ENCODE peak calls at places on chromosomes 5 and 9, in nine cellular contexts. Z, E, D, N, B, S, G, K and T are unnamed samples.
A peak's percentile ranks its signal among the peaks of the same experiment; 100 is the strongest.

GRCh38 chr9:130461218-130461630 is 16.5 kb downstream of the ASS1 start:
- DNase-seq in D (peak; percentile 48), Z (peak; percentile 67), N (no peak), B (peak; percentile 69), G (no peak), K (peak; percentile 66), S (peak; percentile 90), E (no peak), T (peak; percentile 73)

GRCh38 chr5:123087173-123088030 is 1.6 kb upstream of the PRDM6 start:
- DNase-seq in S (no peak), D (no peak), N (no peak), G (no peak), B (no peak), Z (no peak), E (no peak), K (no peak), T (no peak)

GRCh38 chr5:146805099-146805498 is 73.5 kb downstream of the PPP2R2B start:
- DNase-seq in E (no peak), K (peak; percentile 1), Z (no peak), S (no peak), B (no peak), N (no peak), G (no peak), D (no peak), T (no peak)

GRCh38 chr5:130528474-130528873 is 624.2 kb downstream of the CHSY3 start:
- DNase-seq in Z (no peak), K (peak; percentile 35), S (no peak), E (no peak), D (no peak), N (no peak), B (no peak), G (no peak), T (no peak)

GRCh38 chr9:14314424-14314928 is 535 bp upstream of the NFIB start:
- DNase-seq in G (peak; percentile 3), K (peak; percentile 89), D (peak; percentile 82), Z (peak; percentile 58), B (no peak), E (peak; percentile 19), S (no peak), N (no peak), T (no peak)

GRCh38 chr5:95763941-95764340 is 32.8 kb downstream of the RHOBTB3 start:
- DNase-seq in Z (no peak), B (no peak), N (no peak), S (no peak), E (no peak), K (no peak), D (no peak), G (no peak), T (no peak)

GRCh38 chr5:139733698-139734491 is 61.7 kb upstream of the PSD2 start:
- DNase-seq in B (no peak), Z (peak; percentile 89), N (no peak), G (no peak), E (no peak), D (no peak), K (no peak), S (peak; percentile 51), T (no peak)

GRCh38 chr9:2340046-2340760 is 281.4 kb upstream of the VLDLR start:
- DNase-seq in G (no peak), Z (no peak), N (no peak), K (no peak), E (no peak), D (no peak), S (no peak), B (no peak), T (no peak)

GRCh38 chr9:81552571-81552970 is 136.8 kb downstream of the TLE1 start:
- DNase-seq in B (no peak), S (no peak), D (no peak), Z (no peak), E (no peak), K (no peak), N (no peak), G (no peak), T (no peak)

GRCh38 chr5:177303121-177303924 is at the start of the genes PRELID1 and RAB24:
- DNase-seq in D (peak; percentile 87), Z (peak; percentile 96), B (peak; percentile 88), N (no peak), G (peak; percentile 76), K (peak; percentile 95), S (peak; percentile 90), E (no peak), T (peak; percentile 93)

GRCh38 chr9:93475856-93476255 is 22.5 kb upstream of the FAM120AOS start:
- DNase-seq in K (no peak), E (no peak), G (no peak), Z (no peak), S (no peak), B (no peak), D (no peak), N (no peak), T (no peak)

GRCh38 chr9:98558575-98558974 is 150.2 kb downstream of the GABBR2 start:
- DNase-seq in E (no peak), B (peak; percentile 18), S (no peak), D (no peak), N (no peak), K (no peak), G (no peak), Z (no peak), T (no peak)

GRCh38 chr5:154899107-154899816 is 38.7 kb downstream of the GEMIN5 start:
- DNase-seq in G (no peak), D (no peak), S (no peak), N (no peak), Z (no peak), K (peak; percentile 21), B (no peak), E (no peak), T (no peak)

GRCh38 chr9:37031902-37032301 is 2.2 kb downstream of the PAX5 start:
- DNase-seq in K (no peak), N (no peak), G (no peak), Z (no peak), E (no peak), D (no peak), B (no peak), S (no peak), T (no peak)

GRCh38 chr5:138583984-138584637 is 8.9 kb upstream of the HSPA9 start:
- DNase-seq in K (no peak), Z (no peak), N (no peak), S (no peak), E (no peak), B (no peak), D (no peak), G (no peak), T (no peak)

GRCh38 chr9:128011071-128011817 is 30.5 kb upstream of the EEIG1 start:
- DNase-seq in N (no peak), D (no peak), S (no peak), Z (no peak), G (no peak), B (no peak), K (no peak), E (no peak), T (no peak)

DNA sequence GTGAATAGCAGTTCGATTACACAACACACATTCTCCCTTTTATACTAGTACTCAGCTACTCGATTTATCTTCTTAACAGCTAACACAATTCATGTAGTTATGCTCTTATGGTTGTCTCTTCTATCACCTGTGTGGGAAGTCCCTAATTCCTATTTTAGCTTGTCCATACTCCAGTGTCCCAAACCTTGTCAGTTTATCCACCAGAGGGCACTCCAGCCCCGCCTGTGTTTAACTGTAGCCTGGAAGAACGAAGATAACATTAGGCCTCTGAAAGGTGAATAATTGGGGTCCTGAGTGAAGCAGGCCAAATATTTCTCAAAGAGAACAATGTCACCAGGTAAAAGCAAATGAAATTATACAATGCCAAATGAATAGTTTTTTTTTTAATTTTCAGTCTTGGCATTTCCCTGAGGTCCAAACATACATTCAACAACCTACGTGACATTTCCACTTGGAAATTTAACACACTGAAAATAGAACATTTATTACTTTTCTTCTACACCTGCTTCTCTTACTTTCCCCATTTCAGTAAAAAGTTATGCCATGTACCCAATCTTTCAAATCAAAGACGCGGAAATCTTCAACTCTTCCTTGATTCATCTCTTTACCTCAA is 560.7 kb downstream of the HTR1A start:
- DNase-seq in K (peak; percentile 15), N (no peak), B (no peak), S (peak; percentile 72), E (peak; percentile 6), D (peak; percentile 31), G (peak; percentile 8), Z (peak; percentile 82), T (no peak)
- TF ChIP-seq CTCF in K (peak; percentile 83), N (peak; percentile 35), B (peak; percentile 22), S (peak; percentile 94), E (peak; percentile 61), D (peak; percentile 53), G (peak; percentile 84), Z (peak; percentile 78), T (peak; percentile 91)

DNA sequence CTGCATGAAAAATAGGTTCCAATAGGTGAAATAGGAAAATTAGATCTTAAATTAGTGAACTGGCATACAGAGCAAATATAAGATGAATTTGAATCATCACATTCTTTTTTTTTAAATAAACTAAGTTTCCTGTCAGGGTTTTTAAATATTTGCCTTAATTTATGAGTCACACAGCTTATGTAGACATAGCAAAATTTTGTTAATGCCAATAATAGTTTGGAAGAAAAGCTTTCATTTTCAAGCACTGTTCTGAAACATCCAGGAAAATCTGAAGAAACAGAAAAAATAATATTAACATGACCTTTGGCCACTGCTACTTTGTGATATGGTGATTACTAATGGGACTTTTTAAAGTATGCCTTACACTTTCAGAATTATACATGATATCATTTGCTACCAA is 311.7 kb upstream of the HAPLN1 start:
- DNase-seq in S (no peak), Z (no peak), G (no peak), D (no peak), B (no peak), N (no peak), E (no peak), K (no peak), T (no peak)
- TF ChIP-seq CTCF in S (no peak), Z (no peak), G (no peak), D (no peak), B (no peak), N (no peak), E (no peak), K (no peak), T (no peak)

DNA sequence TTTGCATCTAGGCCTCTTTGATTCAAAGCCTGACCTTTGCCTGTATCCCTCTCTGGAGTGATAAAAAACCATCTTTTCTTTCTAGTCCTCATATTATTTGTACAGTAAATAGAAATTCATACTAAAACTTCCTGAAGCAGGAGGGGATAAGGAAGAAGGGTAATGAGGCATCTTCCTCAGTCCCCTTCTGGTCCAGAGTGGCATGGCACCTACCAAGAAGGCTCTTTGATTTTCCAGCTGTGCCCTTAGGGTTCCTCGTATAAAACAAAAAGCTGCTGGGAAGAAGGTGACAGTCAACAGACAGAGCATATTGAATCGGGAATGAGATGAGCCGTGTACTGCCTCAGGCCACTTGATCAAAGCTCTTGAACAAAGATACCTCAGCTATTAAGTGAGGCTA is 71.9 kb upstream of the SPDL1 start:
- DNase-seq in E (no peak), D (no peak), N (no peak), K (no peak), Z (no peak), S (no peak), B (no peak), G (no peak), T (no peak)
- TF ChIP-seq CTCF in E (no peak), D (no peak), N (no peak), K (no peak), Z (no peak), S (peak; percentile 38), B (no peak), G (peak; percentile 27), T (no peak)

DNA sequence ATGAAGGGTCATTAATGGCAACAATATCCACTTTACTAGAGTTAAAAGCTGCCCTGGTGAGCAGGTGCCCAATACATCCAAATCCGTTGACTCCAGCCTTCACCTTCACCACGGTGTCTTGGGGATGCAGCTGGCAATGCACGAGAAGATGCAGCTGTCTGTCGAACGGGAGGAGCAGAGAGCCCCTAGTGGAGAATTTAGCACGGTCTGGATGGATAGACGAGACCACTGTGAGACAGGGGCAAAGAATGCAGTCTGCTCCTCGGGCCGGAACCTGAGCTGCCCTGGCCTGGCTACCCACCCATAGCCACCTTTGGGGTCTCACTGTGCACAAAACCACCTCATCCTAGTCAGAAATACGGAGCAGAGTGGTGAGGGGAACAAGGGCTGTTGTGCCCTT is 35.1 kb downstream of the ADRA1B start:
- DNase-seq in S (no peak), B (no peak), Z (no peak), N (no peak), D (no peak), G (no peak), K (no peak), E (peak; percentile 22), T (no peak)
- TF ChIP-seq CTCF in S (peak; percentile 48), B (peak; percentile 36), Z (no peak), N (no peak), D (no peak), G (no peak), K (peak; percentile 24), E (peak; percentile 68), T (peak; percentile 43)